ENCODE peak calls at places on chromosome 4, in eight cellular contexts. U is lower lobe of right lung, G is mammary epithelial cell, Z is fibroblast of the aortic adventitia, W is AG10803, V is right atrium auricular region, L is fibroblast of pulmonary artery, O is left lung. H is an unnamed sample.

GRCh38 chr4:12458621-12459020 is 1025.5 kb downstream of the RAB28 start:
- DNase-seq in U (no peak), G (peak), Z (no peak), W (no peak), V (no peak), L (no peak), O (no peak), H (no peak)

GRCh38 chr4:2830632-2831610 is 12.7 kb upstream of the ADD1 start:
- DNase-seq in U (peak), G (no peak), Z (no peak), W (no peak), V (no peak), L (no peak), O (peak), H (no peak)

GRCh38 chr4:55080174-55080865 is 45.1 kb downstream of the KDR start:
- DNase-seq in U (no peak), G (no peak), Z (peak), W (peak), V (no peak), L (no peak), O (no peak), H (peak)

GRCh38 chr4:66430856-66431255 is 760.6 kb upstream of the EPHA5 start:
- DNase-seq in U (no peak), G (no peak), Z (peak), W (no peak), V (no peak), L (peak), O (no peak), H (peak)

GRCh38 chr4:157984285-157984911 is 188.4 kb downstream of the GASK1B start:
- DNase-seq in U (no peak), G (peak), Z (no peak), W (no peak), V (no peak), L (no peak), O (no peak), H (no peak)

GRCh38 chr4:134132086-134132783 is 69.4 kb downstream of the PABPC4L start:
- DNase-seq in U (no peak), G (no peak), Z (no peak), W (no peak), V (no peak), L (no peak), O (no peak), H (no peak)

GRCh38 chr4:76470064-76470463 is 35.0 kb downstream of the SHROOM3 start:
- DNase-seq in U (no peak), G (no peak), Z (no peak), W (no peak), V (no peak), L (no peak), O (no peak), H (no peak)

GRCh38 chr4:182916483-182917181 is 554 bp downstream of the DCTD start:
- DNase-seq in U (peak), G (peak), Z (peak), W (peak), V (no peak), L (peak), O (peak), H (peak)

GRCh38 chr4:86472377-86473019 is 112.6 kb upstream of the MAPK10 start:
- DNase-seq in U (no peak), G (no peak), Z (no peak), W (no peak), V (no peak), L (no peak), O (no peak), H (no peak)

GRCh38 chr4:150501019-150501727 is 80.8 kb upstream of the MAB21L2 start:
- DNase-seq in U (no peak), G (peak), Z (peak), W (peak), V (no peak), L (peak), O (no peak), H (peak)

GRCh38 chr4:78747328-78747946 is 28.7 kb upstream of the BMP2K start:
- DNase-seq in U (no peak), G (no peak), Z (no peak), W (peak), V (no peak), L (no peak), O (no peak), H (peak)

GRCh38 chr4:104494822-104495559 is at the start of gene CXXC4:
- DNase-seq in U (peak), G (peak), Z (peak), W (peak), V (peak), L (peak), O (peak), H (peak)

GRCh38 chr4:101157415-101158135 is 189.8 kb downstream of the PPP3CA start:
- DNase-seq in U (no peak), G (no peak), Z (peak), W (no peak), V (no peak), L (no peak), O (no peak), H (peak)

GRCh38 chr4:680931-681645 is 6.7 kb downstream of the MYL5 start:
- DNase-seq in U (peak), G (no peak), Z (peak), W (peak), V (no peak), L (peak), O (peak), H (no peak)

GRCh38 chr4:43987331-43987944 is 461.2 kb downstream of the KCTD8 start:
- DNase-seq in U (no peak), G (no peak), Z (no peak), W (no peak), V (no peak), L (peak), O (no peak), H (no peak)

GRCh38 chr4:182808673-182809416 is 108.3 kb downstream of the DCTD start:
- DNase-seq in U (no peak), G (no peak), Z (no peak), W (peak), V (no peak), L (peak), O (no peak), H (no peak)

GRCh38 chr4:48668254-48669017 is 111.6 kb downstream of the FRYL start:
- DNase-seq in U (no peak), G (peak), Z (no peak), W (no peak), V (no peak), L (no peak), O (no peak), H (no peak)

GRCh38 chr4:107519057-107519456 is 201.0 kb downstream of the PAPSS1 start:
- DNase-seq in U (no peak), G (peak), Z (peak), W (peak), V (no peak), L (peak), O (no peak), H (peak)
- TF ChIP-seq CTCF in U (peak), G (peak), Z (peak), W (peak), V (no peak), L (peak), O (no peak), H (peak)

GRCh38 chr4:154490589-154491340 is 834 bp downstream of the DCHS2 start:
- DNase-seq in U (no peak), G (no peak), Z (no peak), W (no peak), V (no peak), L (no peak), O (peak), H (no peak)
- H3K4me3 ChIP-seq in U (peak), G (peak), Z (no peak), W (no peak), V (no peak), L (no peak), O (peak), H (no peak)

DNA sequence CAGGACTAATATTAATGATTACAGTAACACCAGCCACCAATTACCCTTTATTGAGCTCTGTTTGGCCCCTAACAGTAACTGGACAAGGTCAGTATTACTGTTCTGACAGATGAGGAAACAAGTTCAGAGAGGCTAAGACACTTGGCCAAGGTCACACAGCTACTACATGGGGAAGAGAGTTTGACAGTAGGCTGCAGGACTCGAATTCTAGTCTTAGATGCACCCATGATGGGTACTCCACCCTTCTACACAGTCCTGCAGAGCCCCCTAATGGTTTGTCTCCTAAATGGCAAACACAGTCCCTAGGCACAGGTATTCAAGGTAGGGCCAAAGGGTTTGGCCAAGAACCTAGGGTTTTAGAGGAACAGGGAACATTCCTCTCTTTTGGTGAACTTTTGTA is 93.9 kb downstream of the NSUN7 start:
- DNase-seq in U (no peak), G (no peak), Z (no peak), W (no peak), V (no peak), L (no peak), O (no peak), H (no peak)
- TF ChIP-seq CTCF in U (no peak), G (no peak), Z (no peak), W (no peak), V (no peak), L (no peak), O (peak), H (no peak)

DNA sequence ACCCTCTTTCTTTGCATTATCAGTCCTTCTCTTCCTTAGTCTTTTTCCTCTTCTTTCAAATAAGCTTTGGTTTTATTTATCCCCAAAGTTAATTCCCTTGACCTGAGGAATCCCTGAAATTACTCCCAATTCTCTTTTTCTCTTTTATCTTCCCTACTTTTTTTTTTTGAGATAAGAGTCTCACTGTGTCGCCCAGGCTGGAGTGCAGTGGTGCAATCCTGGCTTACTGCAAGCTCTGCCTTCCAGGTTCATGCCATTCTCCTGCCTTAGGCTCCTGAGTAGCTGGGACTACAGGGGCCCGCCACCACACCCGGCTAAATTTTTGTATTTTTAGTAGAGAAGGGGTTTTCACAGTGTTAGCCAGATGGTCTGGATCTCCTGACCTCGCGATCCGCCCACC is 17.8 kb downstream of the CAMK2D start:
- DNase-seq in U (no peak), G (no peak), Z (no peak), W (no peak), V (no peak), L (no peak), O (no peak), H (no peak)
- H3K4me3 ChIP-seq in U (no peak), G (no peak), Z (no peak), W (no peak), V (no peak), L (no peak), O (no peak), H (no peak)

DNA sequence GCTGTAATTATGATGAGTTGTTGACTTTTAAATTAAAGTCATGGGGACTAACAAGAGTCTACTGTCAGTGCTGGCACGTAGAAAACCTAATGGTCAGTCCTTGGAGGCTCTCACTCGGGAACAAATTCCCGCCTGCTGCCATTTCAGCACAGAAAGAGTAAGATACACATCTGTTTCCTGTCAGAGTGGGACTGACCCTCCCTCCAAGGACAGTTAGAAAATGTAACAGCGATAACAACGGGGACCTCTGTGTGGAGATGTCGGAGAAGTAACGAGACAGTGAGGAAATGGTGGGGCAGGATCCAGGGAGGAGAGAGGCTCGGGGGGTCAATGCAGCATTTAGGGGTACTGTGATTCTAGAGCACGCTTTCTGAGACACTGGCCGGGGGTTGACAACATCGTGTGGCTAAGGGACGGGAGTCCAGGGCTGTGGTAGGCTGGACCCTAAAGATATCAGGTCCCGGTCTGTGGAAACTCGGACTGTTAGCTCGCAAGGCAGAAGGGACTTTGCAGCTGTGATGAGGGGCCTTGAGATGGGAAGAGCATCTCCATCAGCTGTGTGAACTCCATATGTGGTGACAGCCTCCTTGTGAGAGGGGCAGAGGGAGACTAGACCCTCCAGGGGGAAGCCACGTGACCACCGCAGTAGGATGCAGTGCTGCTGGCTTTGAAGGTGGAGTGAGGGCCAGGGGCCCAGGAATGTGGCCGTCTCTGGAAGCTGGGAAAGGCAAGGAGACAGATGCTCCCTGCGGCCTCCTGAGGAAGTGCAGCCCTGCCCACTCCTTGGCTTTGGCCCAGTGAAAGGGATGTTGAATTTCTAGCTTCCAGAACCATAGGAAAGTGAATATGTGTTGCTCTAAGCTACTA is 35.8 kb upstream of the SORCS2 start:
- DNase-seq in U (peak), G (no peak), Z (peak), W (peak), V (no peak), L (peak), O (peak), H (peak)
- TF ChIP-seq CTCF in U (peak), G (peak), Z (peak), W (peak), V (peak), L (peak), O (peak), H (peak)